ENCODE peak calls at places on chromosomes 3 and 15, in ten cellular contexts. One of them, this sample, is unnamed.
A peak's percentile ranks its signal among the peaks of the same experiment; 100 is the strongest.

GRCh38 chr3:73435055-73435454 is 189.7 kb downstream of the PDZRN3 start:
- DNase-seq in T-cell: no peak
- DNase-seq in NCI-H748 treated with DMSO at 0.1 percent for 48 hours: peak; percentile 58
- DNase-seq in HEK293T: no peak
- DNase-seq in left ventricle myocardium inferior: no peak
- DNase-seq in effector memory CD4-positive, alpha-beta T cell: no peak
- DNase-seq in activated T-helper 1 cell treated with anti-CD3 and anti-CD28 coated beads, Interleukin-12 subunit alpha, Interleukin-12 subunit beta, Interleukin-2, Interleukin-4 antibody, amounts not matched to agents 30 ng/mL and 10 ng/mL and 1 ng/mL, durations not matched to agents 14 hours and 24 hours and 36 hours: no peak
- DNase-seq in NCI-H2081: no peak
- DNase-seq in activated gamma-delta T cell treated with Interleukin-2 at 50 U/mL for 16 hours: no peak
- DNase-seq in ACHN: no peak
- DNase-seq in this sample: no peak

GRCh38 chr15:38698215-38698614 is 133.6 kb upstream of the RASGRP1 start:
- DNase-seq in activated T-helper 1 cell treated with anti-CD3 and anti-CD28 coated beads, Interleukin-12 subunit alpha, Interleukin-12 subunit beta, Interleukin-2, Interleukin-4 antibody, amounts not matched to agents 30 ng/mL and 10 ng/mL and 1 ng/mL, durations not matched to agents 14 hours and 24 hours and 36 hours: no peak
- DNase-seq in NCI-H2081: no peak
- DNase-seq in ACHN: no peak
- DNase-seq in left ventricle myocardium inferior: no peak
- DNase-seq in effector memory CD4-positive, alpha-beta T cell: no peak
- DNase-seq in T-cell: no peak
- DNase-seq in HEK293T: no peak
- DNase-seq in NCI-H748 treated with DMSO at 0.1 percent for 48 hours: no peak
- DNase-seq in activated gamma-delta T cell treated with Interleukin-2 at 50 U/mL for 16 hours: peak; percentile 20
- DNase-seq in this sample: no peak

GRCh38 chr3:119206611-119207511 is 33.5 kb downstream of the UPK1B start:
- DNase-seq in NCI-H748 treated with DMSO at 0.1 percent for 48 hours: no peak
- DNase-seq in HEK293T: no peak
- DNase-seq in T-cell: no peak
- DNase-seq in activated gamma-delta T cell treated with Interleukin-2 at 50 U/mL for 16 hours: no peak
- DNase-seq in effector memory CD4-positive, alpha-beta T cell: no peak
- DNase-seq in NCI-H2081: no peak
- DNase-seq in left ventricle myocardium inferior: no peak
- DNase-seq in ACHN: no peak
- DNase-seq in activated T-helper 1 cell treated with anti-CD3 and anti-CD28 coated beads, Interleukin-12 subunit alpha, Interleukin-12 subunit beta, Interleukin-2, Interleukin-4 antibody, amounts not matched to agents 30 ng/mL and 10 ng/mL and 1 ng/mL, durations not matched to agents 14 hours and 24 hours and 36 hours: no peak
- DNase-seq in this sample: no peak

GRCh38 chr3:12484983-12485327 is 675 bp downstream of the TSEN2 start:
- DNase-seq in activated T-helper 1 cell treated with anti-CD3 and anti-CD28 coated beads, Interleukin-12 subunit alpha, Interleukin-12 subunit beta, Interleukin-2, Interleukin-4 antibody, amounts not matched to agents 30 ng/mL and 10 ng/mL and 1 ng/mL, durations not matched to agents 14 hours and 24 hours and 36 hours: no peak
- DNase-seq in HEK293T: no peak
- DNase-seq in left ventricle myocardium inferior: no peak
- DNase-seq in activated gamma-delta T cell treated with Interleukin-2 at 50 U/mL for 16 hours: no peak
- DNase-seq in NCI-H748 treated with DMSO at 0.1 percent for 48 hours: no peak
- DNase-seq in T-cell: no peak
- DNase-seq in NCI-H2081: peak; percentile 8
- DNase-seq in ACHN: no peak
- DNase-seq in effector memory CD4-positive, alpha-beta T cell: no peak
- DNase-seq in this sample: no peak

GRCh38 chr3:47978386-47978785 is 37.8 kb downstream of the MAP4 start:
- DNase-seq in activated gamma-delta T cell treated with Interleukin-2 at 50 U/mL for 16 hours: no peak
- DNase-seq in ACHN: peak; percentile 2
- DNase-seq in NCI-H2081: no peak
- DNase-seq in NCI-H748 treated with DMSO at 0.1 percent for 48 hours: no peak
- DNase-seq in left ventricle myocardium inferior: no peak
- DNase-seq in effector memory CD4-positive, alpha-beta T cell: no peak
- DNase-seq in T-cell: no peak
- DNase-seq in HEK293T: no peak
- DNase-seq in activated T-helper 1 cell treated with anti-CD3 and anti-CD28 coated beads, Interleukin-12 subunit alpha, Interleukin-12 subunit beta, Interleukin-2, Interleukin-4 antibody, amounts not matched to agents 30 ng/mL and 10 ng/mL and 1 ng/mL, durations not matched to agents 14 hours and 24 hours and 36 hours: no peak
- DNase-seq in this sample: no peak

GRCh38 chr3:111666041-111666735 is 71.0 kb upstream of the ZBED2 start:
- DNase-seq in HEK293T: no peak
- DNase-seq in activated T-helper 1 cell treated with anti-CD3 and anti-CD28 coated beads, Interleukin-12 subunit alpha, Interleukin-12 subunit beta, Interleukin-2, Interleukin-4 antibody, amounts not matched to agents 30 ng/mL and 10 ng/mL and 1 ng/mL, durations not matched to agents 14 hours and 24 hours and 36 hours: no peak
- DNase-seq in T-cell: no peak
- DNase-seq in NCI-H2081: no peak
- DNase-seq in ACHN: no peak
- DNase-seq in NCI-H748 treated with DMSO at 0.1 percent for 48 hours: no peak
- DNase-seq in activated gamma-delta T cell treated with Interleukin-2 at 50 U/mL for 16 hours: no peak
- DNase-seq in left ventricle myocardium inferior: no peak
- DNase-seq in effector memory CD4-positive, alpha-beta T cell: no peak
- DNase-seq in this sample: no peak

GRCh38 chr3:4508048-4508981 is 15.2 kb downstream of the ITPR1 start:
- DNase-seq in left ventricle myocardium inferior: no peak
- DNase-seq in effector memory CD4-positive, alpha-beta T cell: no peak
- DNase-seq in T-cell: no peak
- DNase-seq in NCI-H748 treated with DMSO at 0.1 percent for 48 hours: no peak
- DNase-seq in HEK293T: no peak
- DNase-seq in activated T-helper 1 cell treated with anti-CD3 and anti-CD28 coated beads, Interleukin-12 subunit alpha, Interleukin-12 subunit beta, Interleukin-2, Interleukin-4 antibody, amounts not matched to agents 30 ng/mL and 10 ng/mL and 1 ng/mL, durations not matched to agents 14 hours and 24 hours and 36 hours: no peak
- DNase-seq in NCI-H2081: no peak
- DNase-seq in ACHN: no peak
- DNase-seq in activated gamma-delta T cell treated with Interleukin-2 at 50 U/mL for 16 hours: no peak
- DNase-seq in this sample: no peak

GRCh38 chr3:13143381-13144004 is 70.3 kb upstream of the IQSEC1 start:
- DNase-seq in NCI-H2081: no peak
- DNase-seq in activated T-helper 1 cell treated with anti-CD3 and anti-CD28 coated beads, Interleukin-12 subunit alpha, Interleukin-12 subunit beta, Interleukin-2, Interleukin-4 antibody, amounts not matched to agents 30 ng/mL and 10 ng/mL and 1 ng/mL, durations not matched to agents 14 hours and 24 hours and 36 hours: no peak
- DNase-seq in HEK293T: no peak
- DNase-seq in left ventricle myocardium inferior: no peak
- DNase-seq in effector memory CD4-positive, alpha-beta T cell: no peak
- DNase-seq in T-cell: no peak
- DNase-seq in ACHN: no peak
- DNase-seq in activated gamma-delta T cell treated with Interleukin-2 at 50 U/mL for 16 hours: no peak
- DNase-seq in NCI-H748 treated with DMSO at 0.1 percent for 48 hours: no peak
- DNase-seq in this sample: no peak

GRCh38 chr3:178097576-178097975 is 438.7 kb upstream of the KCNMB2 start:
- DNase-seq in NCI-H748 treated with DMSO at 0.1 percent for 48 hours: no peak
- DNase-seq in activated gamma-delta T cell treated with Interleukin-2 at 50 U/mL for 16 hours: no peak
- DNase-seq in NCI-H2081: no peak
- DNase-seq in left ventricle myocardium inferior: no peak
- DNase-seq in ACHN: no peak
- DNase-seq in HEK293T: no peak
- DNase-seq in activated T-helper 1 cell treated with anti-CD3 and anti-CD28 coated beads, Interleukin-12 subunit alpha, Interleukin-12 subunit beta, Interleukin-2, Interleukin-4 antibody, amounts not matched to agents 30 ng/mL and 10 ng/mL and 1 ng/mL, durations not matched to agents 14 hours and 24 hours and 36 hours: no peak
- DNase-seq in T-cell: no peak
- DNase-seq in effector memory CD4-positive, alpha-beta T cell: no peak
- DNase-seq in this sample: no peak

GRCh38 chr3:168154101-168154500 is 58.4 kb upstream of the GOLIM4 start:
- DNase-seq in T-cell: no peak
- DNase-seq in effector memory CD4-positive, alpha-beta T cell: no peak
- DNase-seq in activated gamma-delta T cell treated with Interleukin-2 at 50 U/mL for 16 hours: no peak
- DNase-seq in left ventricle myocardium inferior: no peak
- DNase-seq in NCI-H748 treated with DMSO at 0.1 percent for 48 hours: no peak
- DNase-seq in activated T-helper 1 cell treated with anti-CD3 and anti-CD28 coated beads, Interleukin-12 subunit alpha, Interleukin-12 subunit beta, Interleukin-2, Interleukin-4 antibody, amounts not matched to agents 30 ng/mL and 10 ng/mL and 1 ng/mL, durations not matched to agents 14 hours and 24 hours and 36 hours: no peak
- DNase-seq in ACHN: no peak
- DNase-seq in HEK293T: no peak
- DNase-seq in NCI-H2081: no peak
- DNase-seq in this sample: no peak

GRCh38 chr3:57983734-57984518 is 24.3 kb upstream of the FLNB start:
- DNase-seq in left ventricle myocardium inferior: peak; percentile 49
- DNase-seq in T-cell: no peak
- DNase-seq in activated gamma-delta T cell treated with Interleukin-2 at 50 U/mL for 16 hours: peak; percentile 10
- DNase-seq in activated T-helper 1 cell treated with anti-CD3 and anti-CD28 coated beads, Interleukin-12 subunit alpha, Interleukin-12 subunit beta, Interleukin-2, Interleukin-4 antibody, amounts not matched to agents 30 ng/mL and 10 ng/mL and 1 ng/mL, durations not matched to agents 14 hours and 24 hours and 36 hours: peak; percentile 52
- DNase-seq in HEK293T: no peak
- DNase-seq in NCI-H748 treated with DMSO at 0.1 percent for 48 hours: no peak
- DNase-seq in ACHN: peak; percentile 81
- DNase-seq in NCI-H2081: no peak
- DNase-seq in effector memory CD4-positive, alpha-beta T cell: no peak
- DNase-seq in this sample: peak; percentile 64

GRCh38 chr3:62631471-62631870 is 243.7 kb downstream of the CADPS start:
- DNase-seq in effector memory CD4-positive, alpha-beta T cell: no peak
- DNase-seq in NCI-H2081: peak; percentile 52
- DNase-seq in activated T-helper 1 cell treated with anti-CD3 and anti-CD28 coated beads, Interleukin-12 subunit alpha, Interleukin-12 subunit beta, Interleukin-2, Interleukin-4 antibody, amounts not matched to agents 30 ng/mL and 10 ng/mL and 1 ng/mL, durations not matched to agents 14 hours and 24 hours and 36 hours: no peak
- DNase-seq in NCI-H748 treated with DMSO at 0.1 percent for 48 hours: peak; percentile 68
- DNase-seq in activated gamma-delta T cell treated with Interleukin-2 at 50 U/mL for 16 hours: no peak
- DNase-seq in HEK293T: no peak
- DNase-seq in left ventricle myocardium inferior: no peak
- DNase-seq in ACHN: no peak
- DNase-seq in T-cell: no peak
- DNase-seq in this sample: no peak

GRCh38 chr3:52798978-52799476 is 4.4 kb downstream of the ITIH3 start:
- DNase-seq in HEK293T: peak; percentile 80
- DNase-seq in activated T-helper 1 cell treated with anti-CD3 and anti-CD28 coated beads, Interleukin-12 subunit alpha, Interleukin-12 subunit beta, Interleukin-2, Interleukin-4 antibody, amounts not matched to agents 30 ng/mL and 10 ng/mL and 1 ng/mL, durations not matched to agents 14 hours and 24 hours and 36 hours: no peak
- DNase-seq in T-cell: no peak
- DNase-seq in NCI-H748 treated with DMSO at 0.1 percent for 48 hours: no peak
- DNase-seq in NCI-H2081: no peak
- DNase-seq in ACHN: peak; percentile 24
- DNase-seq in left ventricle myocardium inferior: no peak
- DNase-seq in effector memory CD4-positive, alpha-beta T cell: no peak
- DNase-seq in activated gamma-delta T cell treated with Interleukin-2 at 50 U/mL for 16 hours: no peak
- DNase-seq in this sample: no peak

GRCh38 chr15:75673426-75674247 is 25.9 kb downstream of the SNX33 start:
- DNase-seq in NCI-H748 treated with DMSO at 0.1 percent for 48 hours: no peak
- DNase-seq in T-cell: no peak
- DNase-seq in NCI-H2081: no peak
- DNase-seq in ACHN: no peak
- DNase-seq in HEK293T: no peak
- DNase-seq in left ventricle myocardium inferior: peak; percentile 87
- DNase-seq in activated gamma-delta T cell treated with Interleukin-2 at 50 U/mL for 16 hours: no peak
- DNase-seq in activated T-helper 1 cell treated with anti-CD3 and anti-CD28 coated beads, Interleukin-12 subunit alpha, Interleukin-12 subunit beta, Interleukin-2, Interleukin-4 antibody, amounts not matched to agents 30 ng/mL and 10 ng/mL and 1 ng/mL, durations not matched to agents 14 hours and 24 hours and 36 hours: no peak
- DNase-seq in effector memory CD4-positive, alpha-beta T cell: no peak
- DNase-seq in this sample: peak; percentile 89

GRCh38 chr3:54294214-54294613 is 171.9 kb downstream of the CACNA2D3 start:
- DNase-seq in activated gamma-delta T cell treated with Interleukin-2 at 50 U/mL for 16 hours: no peak
- DNase-seq in NCI-H748 treated with DMSO at 0.1 percent for 48 hours: no peak
- DNase-seq in activated T-helper 1 cell treated with anti-CD3 and anti-CD28 coated beads, Interleukin-12 subunit alpha, Interleukin-12 subunit beta, Interleukin-2, Interleukin-4 antibody, amounts not matched to agents 30 ng/mL and 10 ng/mL and 1 ng/mL, durations not matched to agents 14 hours and 24 hours and 36 hours: no peak
- DNase-seq in HEK293T: no peak
- DNase-seq in ACHN: no peak
- DNase-seq in NCI-H2081: no peak
- DNase-seq in T-cell: no peak
- DNase-seq in effector memory CD4-positive, alpha-beta T cell: no peak
- DNase-seq in left ventricle myocardium inferior: no peak
- DNase-seq in this sample: no peak

GRCh38 chr3:51975857-51976549 is 1.1 kb downstream of the ABHD14A start:
- DNase-seq in effector memory CD4-positive, alpha-beta T cell: no peak
- DNase-seq in NCI-H748 treated with DMSO at 0.1 percent for 48 hours: peak; percentile 21
- DNase-seq in T-cell: no peak
- DNase-seq in ACHN: peak; percentile 54
- DNase-seq in activated gamma-delta T cell treated with Interleukin-2 at 50 U/mL for 16 hours: no peak
- DNase-seq in activated T-helper 1 cell treated with anti-CD3 and anti-CD28 coated beads, Interleukin-12 subunit alpha, Interleukin-12 subunit beta, Interleukin-2, Interleukin-4 antibody, amounts not matched to agents 30 ng/mL and 10 ng/mL and 1 ng/mL, durations not matched to agents 14 hours and 24 hours and 36 hours: no peak
- DNase-seq in HEK293T: peak; percentile 54
- DNase-seq in left ventricle myocardium inferior: peak; percentile 70
- DNase-seq in NCI-H2081: peak; percentile 20
- DNase-seq in this sample: peak; percentile 85

GRCh38 chr3:94307588-94307987 is 244.7 kb downstream of the NSUN3 start:
- DNase-seq in NCI-H748 treated with DMSO at 0.1 percent for 48 hours: no peak
- DNase-seq in effector memory CD4-positive, alpha-beta T cell: no peak
- DNase-seq in ACHN: peak; percentile 33
- DNase-seq in activated T-helper 1 cell treated with anti-CD3 and anti-CD28 coated beads, Interleukin-12 subunit alpha, Interleukin-12 subunit beta, Interleukin-2, Interleukin-4 antibody, amounts not matched to agents 30 ng/mL and 10 ng/mL and 1 ng/mL, durations not matched to agents 14 hours and 24 hours and 36 hours: no peak
- DNase-seq in activated gamma-delta T cell treated with Interleukin-2 at 50 U/mL for 16 hours: no peak
- DNase-seq in NCI-H2081: no peak
- DNase-seq in left ventricle myocardium inferior: no peak
- DNase-seq in HEK293T: no peak
- DNase-seq in T-cell: no peak
- DNase-seq in this sample: no peak

GRCh38 chr15:47719730-47720129 is 2.4 kb downstream of the SEMA6D start:
- DNase-seq in NCI-H2081: no peak
- DNase-seq in activated T-helper 1 cell treated with anti-CD3 and anti-CD28 coated beads, Interleukin-12 subunit alpha, Interleukin-12 subunit beta, Interleukin-2, Interleukin-4 antibody, amounts not matched to agents 30 ng/mL and 10 ng/mL and 1 ng/mL, durations not matched to agents 14 hours and 24 hours and 36 hours: no peak
- DNase-seq in ACHN: no peak
- DNase-seq in effector memory CD4-positive, alpha-beta T cell: no peak
- DNase-seq in HEK293T: no peak
- DNase-seq in left ventricle myocardium inferior: no peak
- DNase-seq in T-cell: no peak
- DNase-seq in activated gamma-delta T cell treated with Interleukin-2 at 50 U/mL for 16 hours: no peak
- DNase-seq in NCI-H748 treated with DMSO at 0.1 percent for 48 hours: no peak
- DNase-seq in this sample: no peak

GRCh38 chr15:35301088-35301487 is 216.0 kb upstream of the NANOGP8 start:
- DNase-seq in left ventricle myocardium inferior: no peak
- DNase-seq in NCI-H748 treated with DMSO at 0.1 percent for 48 hours: no peak
- DNase-seq in effector memory CD4-positive, alpha-beta T cell: no peak
- DNase-seq in ACHN: no peak
- DNase-seq in activated gamma-delta T cell treated with Interleukin-2 at 50 U/mL for 16 hours: no peak
- DNase-seq in T-cell: no peak
- DNase-seq in HEK293T: no peak
- DNase-seq in NCI-H2081: no peak
- DNase-seq in activated T-helper 1 cell treated with anti-CD3 and anti-CD28 coated beads, Interleukin-12 subunit alpha, Interleukin-12 subunit beta, Interleukin-2, Interleukin-4 antibody, amounts not matched to agents 30 ng/mL and 10 ng/mL and 1 ng/mL, durations not matched to agents 14 hours and 24 hours and 36 hours: no peak
- DNase-seq in this sample: no peak

GRCh38 chr3:51621091-51621892 is 49.8 kb upstream of the TEX264 start:
- DNase-seq in activated gamma-delta T cell treated with Interleukin-2 at 50 U/mL for 16 hours: no peak
- DNase-seq in effector memory CD4-positive, alpha-beta T cell: no peak
- DNase-seq in NCI-H2081: no peak
- DNase-seq in left ventricle myocardium inferior: no peak
- DNase-seq in T-cell: no peak
- DNase-seq in HEK293T: no peak
- DNase-seq in NCI-H748 treated with DMSO at 0.1 percent for 48 hours: no peak
- DNase-seq in activated T-helper 1 cell treated with anti-CD3 and anti-CD28 coated beads, Interleukin-12 subunit alpha, Interleukin-12 subunit beta, Interleukin-2, Interleukin-4 antibody, amounts not matched to agents 30 ng/mL and 10 ng/mL and 1 ng/mL, durations not matched to agents 14 hours and 24 hours and 36 hours: no peak
- DNase-seq in ACHN: no peak
- DNase-seq in this sample: no peak

GRCh38 chr3:171251842-171252241 is 208.4 kb downstream of the TNIK start:
- DNase-seq in NCI-H748 treated with DMSO at 0.1 percent for 48 hours: no peak
- DNase-seq in left ventricle myocardium inferior: no peak
- DNase-seq in ACHN: no peak
- DNase-seq in activated gamma-delta T cell treated with Interleukin-2 at 50 U/mL for 16 hours: no peak
- DNase-seq in T-cell: peak; percentile 34
- DNase-seq in NCI-H2081: no peak
- DNase-seq in activated T-helper 1 cell treated with anti-CD3 and anti-CD28 coated beads, Interleukin-12 subunit alpha, Interleukin-12 subunit beta, Interleukin-2, Interleukin-4 antibody, amounts not matched to agents 30 ng/mL and 10 ng/mL and 1 ng/mL, durations not matched to agents 14 hours and 24 hours and 36 hours: no peak
- DNase-seq in effector memory CD4-positive, alpha-beta T cell: peak; percentile 31
- DNase-seq in HEK293T: no peak
- DNase-seq in this sample: no peak

GRCh38 chr15:58574612-58575011 is 142.8 kb downstream of the LIPC start:
- DNase-seq in NCI-H748 treated with DMSO at 0.1 percent for 48 hours: no peak
- DNase-seq in NCI-H2081: no peak
- DNase-seq in HEK293T: no peak
- DNase-seq in effector memory CD4-positive, alpha-beta T cell: no peak
- DNase-seq in activated T-helper 1 cell treated with anti-CD3 and anti-CD28 coated beads, Interleukin-12 subunit alpha, Interleukin-12 subunit beta, Interleukin-2, Interleukin-4 antibody, amounts not matched to agents 30 ng/mL and 10 ng/mL and 1 ng/mL, durations not matched to agents 14 hours and 24 hours and 36 hours: no peak
- DNase-seq in T-cell: no peak
- DNase-seq in activated gamma-delta T cell treated with Interleukin-2 at 50 U/mL for 16 hours: no peak
- DNase-seq in left ventricle myocardium inferior: no peak
- DNase-seq in ACHN: no peak
- DNase-seq in this sample: no peak

GRCh38 chr15:64686130-64686735 is 89.2 kb downstream of the RBPMS2 start:
- DNase-seq in left ventricle myocardium inferior: no peak
- DNase-seq in NCI-H2081: peak; percentile 55
- DNase-seq in activated gamma-delta T cell treated with Interleukin-2 at 50 U/mL for 16 hours: peak; percentile 25
- DNase-seq in ACHN: peak; percentile 49
- DNase-seq in T-cell: no peak
- DNase-seq in effector memory CD4-positive, alpha-beta T cell: peak; percentile 8
- DNase-seq in HEK293T: peak; percentile 37
- DNase-seq in NCI-H748 treated with DMSO at 0.1 percent for 48 hours: peak; percentile 28
- DNase-seq in activated T-helper 1 cell treated with anti-CD3 and anti-CD28 coated beads, Interleukin-12 subunit alpha, Interleukin-12 subunit beta, Interleukin-2, Interleukin-4 antibody, amounts not matched to agents 30 ng/mL and 10 ng/mL and 1 ng/mL, durations not matched to agents 14 hours and 24 hours and 36 hours: no peak
- DNase-seq in this sample: no peak

GRCh38 chr15:44530653-44531052 is 6.3 kb upstream of the EIF3J start:
- DNase-seq in effector memory CD4-positive, alpha-beta T cell: no peak
- DNase-seq in HEK293T: no peak
- DNase-seq in left ventricle myocardium inferior: no peak
- DNase-seq in NCI-H2081: no peak
- DNase-seq in NCI-H748 treated with DMSO at 0.1 percent for 48 hours: no peak
- DNase-seq in T-cell: no peak
- DNase-seq in activated T-helper 1 cell treated with anti-CD3 and anti-CD28 coated beads, Interleukin-12 subunit alpha, Interleukin-12 subunit beta, Interleukin-2, Interleukin-4 antibody, amounts not matched to agents 30 ng/mL and 10 ng/mL and 1 ng/mL, durations not matched to agents 14 hours and 24 hours and 36 hours: no peak
- DNase-seq in activated gamma-delta T cell treated with Interleukin-2 at 50 U/mL for 16 hours: no peak
- DNase-seq in ACHN: no peak
- DNase-seq in this sample: no peak

GRCh38 chr15:68821190-68821897 is 649 bp upstream of the ANP32A start:
- DNase-seq in left ventricle myocardium inferior: no peak
- DNase-seq in activated T-helper 1 cell treated with anti-CD3 and anti-CD28 coated beads, Interleukin-12 subunit alpha, Interleukin-12 subunit beta, Interleukin-2, Interleukin-4 antibody, amounts not matched to agents 30 ng/mL and 10 ng/mL and 1 ng/mL, durations not matched to agents 14 hours and 24 hours and 36 hours: no peak
- DNase-seq in NCI-H748 treated with DMSO at 0.1 percent for 48 hours: peak; percentile 7
- DNase-seq in HEK293T: no peak
- DNase-seq in ACHN: no peak
- DNase-seq in T-cell: no peak
- DNase-seq in activated gamma-delta T cell treated with Interleukin-2 at 50 U/mL for 16 hours: no peak
- DNase-seq in NCI-H2081: no peak
- DNase-seq in effector memory CD4-positive, alpha-beta T cell: no peak
- DNase-seq in this sample: peak; percentile 53

GRCh38 chr3:148106062-148106461 is 591.6 kb upstream of the AGTR1 start:
- DNase-seq in ACHN: no peak
- DNase-seq in NCI-H748 treated with DMSO at 0.1 percent for 48 hours: no peak
- DNase-seq in NCI-H2081: no peak
- DNase-seq in activated gamma-delta T cell treated with Interleukin-2 at 50 U/mL for 16 hours: no peak
- DNase-seq in HEK293T: no peak
- DNase-seq in effector memory CD4-positive, alpha-beta T cell: no peak
- DNase-seq in left ventricle myocardium inferior: no peak
- DNase-seq in T-cell: no peak
- DNase-seq in activated T-helper 1 cell treated with anti-CD3 and anti-CD28 coated beads, Interleukin-12 subunit alpha, Interleukin-12 subunit beta, Interleukin-2, Interleukin-4 antibody, amounts not matched to agents 30 ng/mL and 10 ng/mL and 1 ng/mL, durations not matched to agents 14 hours and 24 hours and 36 hours: no peak
- DNase-seq in this sample: no peak

GRCh38 chr3:23624305-23624704 is 181.4 kb upstream of the UBE2E1 start:
- DNase-seq in ACHN: no peak
- DNase-seq in HEK293T: no peak
- DNase-seq in NCI-H748 treated with DMSO at 0.1 percent for 48 hours: no peak
- DNase-seq in NCI-H2081: no peak
- DNase-seq in activated gamma-delta T cell treated with Interleukin-2 at 50 U/mL for 16 hours: no peak
- DNase-seq in left ventricle myocardium inferior: no peak
- DNase-seq in activated T-helper 1 cell treated with anti-CD3 and anti-CD28 coated beads, Interleukin-12 subunit alpha, Interleukin-12 subunit beta, Interleukin-2, Interleukin-4 antibody, amounts not matched to agents 30 ng/mL and 10 ng/mL and 1 ng/mL, durations not matched to agents 14 hours and 24 hours and 36 hours: no peak
- DNase-seq in T-cell: no peak
- DNase-seq in effector memory CD4-positive, alpha-beta T cell: no peak
- DNase-seq in this sample: no peak

GRCh38 chr3:27089063-27089462 is 280.1 kb downstream of the NEK10 start:
- DNase-seq in NCI-H2081: no peak
- DNase-seq in HEK293T: no peak
- DNase-seq in NCI-H748 treated with DMSO at 0.1 percent for 48 hours: no peak
- DNase-seq in ACHN: no peak
- DNase-seq in activated gamma-delta T cell treated with Interleukin-2 at 50 U/mL for 16 hours: no peak
- DNase-seq in left ventricle myocardium inferior: peak; percentile 24
- DNase-seq in T-cell: no peak
- DNase-seq in activated T-helper 1 cell treated with anti-CD3 and anti-CD28 coated beads, Interleukin-12 subunit alpha, Interleukin-12 subunit beta, Interleukin-2, Interleukin-4 antibody, amounts not matched to agents 30 ng/mL and 10 ng/mL and 1 ng/mL, durations not matched to agents 14 hours and 24 hours and 36 hours: no peak
- DNase-seq in effector memory CD4-positive, alpha-beta T cell: no peak
- DNase-seq in this sample: peak; percentile 58

This sample was measured in Right ventricle myocardium superior.